ENCODE peak calls at places on chromosomes 2 and 18, in eight cellular contexts. M is heart right ventricle, R is left ventricle myocardium inferior, W is bronchial epithelial cell, P is A673, K is fibroblast of the aortic adventitia, C is tibial artery, I is upper lobe of right lung. V is an unnamed sample.

GRCh38 chr2:129777146-129777545 is 202.3 kb upstream of the RAB6C start:
- DNase-seq in C (peak; percentile 7), P (no peak), R (no peak), I (no peak), K (no peak), M (no peak), W (no peak), V (no peak)

GRCh38 chr2:20421988-20422678 is 24.7 kb upstream of the RHOB start:
- DNase-seq in I (peak; percentile 96), W (peak; percentile 82), K (peak; percentile 92), P (no peak), R (peak; percentile 97), C (peak; percentile 99), M (peak; percentile 96), V (peak; percentile 95)

GRCh38 chr2:72694715-72695496 is 130.9 kb downstream of the EXOC6B start:
- DNase-seq in M (peak; percentile 65), C (no peak), W (no peak), R (peak; percentile 72), K (peak; percentile 88), P (no peak), I (no peak), V (peak; percentile 86)

GRCh38 chr2:124559236-124559635 is 534.1 kb downstream of the CNTNAP5 start:
- DNase-seq in I (no peak), M (no peak), R (no peak), P (no peak), W (no peak), K (no peak), C (no peak), V (no peak)

GRCh38 chr2:230931556-230932231 is 6.7 kb upstream of the GPR55 start:
- DNase-seq in C (peak; percentile 47), W (no peak), K (no peak), R (no peak), P (no peak), M (no peak), I (no peak), V (no peak)

GRCh38 chr18:62327977-62328376 is 2.9 kb downstream of the TNFRSF11A start:
- DNase-seq in R (no peak), C (no peak), I (no peak), M (no peak), W (no peak), K (no peak), P (no peak), V (no peak)

GRCh38 chr2:230434677-230435324 is 18.8 kb downstream of the SP100 start:
- DNase-seq in I (no peak), W (no peak), P (no peak), R (no peak), K (no peak), M (no peak), C (no peak), V (peak; percentile 24)

GRCh38 chr18:36942264-36942663 is 113.3 kb downstream of the KIAA1328 start:
- DNase-seq in R (no peak), I (no peak), W (peak; percentile 45), K (peak; percentile 31), C (no peak), P (peak; percentile 56), M (no peak), V (peak; percentile 18)

GRCh38 chr2:171347591-171348032 is 86.2 kb downstream of the METTL8 start:
- DNase-seq in W (peak; percentile 14), P (peak; percentile 25), I (no peak), K (peak; percentile 89), C (no peak), M (no peak), R (no peak), V (peak; percentile 76)

GRCh38 chr18:7870855-7871254 is 303.7 kb downstream of the PTPRM start:
- DNase-seq in I (no peak), W (peak; percentile 38), R (no peak), P (no peak), K (peak; percentile 13), C (no peak), M (no peak), V (peak; percentile 71)

GRCh38 chr18:7338846-7339245 is 108.0 kb downstream of the LRRC30 start:
- DNase-seq in K (no peak), R (no peak), W (peak; percentile 70), P (no peak), I (no peak), C (no peak), M (no peak), V (no peak)

GRCh38 chr18:49628993-49629795 is 67.3 kb downstream of the LIPG start:
- DNase-seq in R (peak; percentile 46), C (no peak), I (no peak), K (peak; percentile 28), M (peak; percentile 32), W (no peak), P (no peak), V (no peak)
- TF ChIP-seq CTCF in R (peak; percentile 28), C (no peak), I (peak; percentile 21), K (peak; percentile 37), M (no peak), W (peak; percentile 34), P (peak; percentile 37), V (no peak)

GRCh38 chr2:42129947-42130346 is 39.2 kb upstream of the EML4 start:
- DNase-seq in R (no peak), K (no peak), C (no peak), P (no peak), I (no peak), M (no peak), W (no peak), V (no peak)

GRCh38 chr2:42133771-42134195 is 35.4 kb upstream of the EML4 start:
- DNase-seq in I (no peak), P (no peak), C (no peak), M (no peak), W (no peak), K (no peak), R (no peak), V (no peak)

GRCh38 chr2:42132066-42132965 is 36.8 kb upstream of the EML4 start:
- DNase-seq in M (no peak), R (no peak), I (no peak), P (no peak), K (peak; percentile 98), W (no peak), C (no peak), V (peak; percentile 92)

GRCh38 chr2:42135381-42136312 is 33.5 kb upstream of the EML4 start:
- DNase-seq in C (no peak), R (no peak), M (no peak), P (peak; percentile 37), I (no peak), W (no peak), K (no peak), V (no peak)

GRCh38 chr2:42132966-42133641 is 36.0 kb upstream of the EML4 start:
- DNase-seq in C (peak; percentile 93), M (peak; percentile 71), P (peak; percentile 94), I (peak; percentile 87), R (peak; percentile 75), K (peak; percentile 98), W (peak; percentile 88), V (peak; percentile 97)
- H3K4me3 ChIP-seq in C (peak overlapping the region; percentile 39), M (no peak overlapping the region), P (no peak overlapping the region), I (peak overlapping the region; percentile 28), R (peak overlapping the region; percentile 46), K (peak overlapping the region; percentile 52), W (no peak overlapping the region), V (peak overlapping the region; percentile 10)

GRCh38 chr18:66819235-66819634 is 215.3 kb upstream of the CDH19 start:
- DNase-seq in M (no peak), P (no peak), C (no peak), I (no peak), W (no peak), K (no peak), R (no peak), V (no peak)
- TF ChIP-seq CTCF in M (no peak), P (peak; percentile 42), C (no peak), I (no peak), W (no peak), K (no peak), R (no peak), V (no peak)

GRCh38 chr2:197708331-197708730 is 3.2 kb downstream of the MARS2 start:
- DNase-seq in R (no peak), P (no peak), W (peak; percentile 90), K (peak; percentile 66), M (no peak), C (no peak), I (no peak), V (peak; percentile 78)
- H3K4me3 ChIP-seq in R (peak overlapping the region; percentile 84), P (peak overlapping the region; percentile 95), W (no peak overlapping the region), K (no peak overlapping the region), M (no peak overlapping the region), C (no peak overlapping the region), I (no peak overlapping the region), V (no peak overlapping the region)

GRCh38 chr2:127664895-127665225 is 10.5 kb downstream of the LIMS2 start:
- DNase-seq in C (no peak), W (no peak), R (no peak), P (no peak), M (no peak), I (peak; percentile 39), K (no peak), V (no peak)

GRCh38 chr2:127662937-127663565 is 12.3 kb downstream of the LIMS2 start:
- DNase-seq in I (peak; percentile 57), W (no peak), K (no peak), M (peak; percentile 18), R (no peak), P (no peak), C (peak; percentile 64), V (no peak)

GRCh38 chr2:127663566-127664064 is 11.7 kb downstream of the LIMS2 start:
- DNase-seq in W (no peak), M (no peak), I (peak; percentile 48), C (peak; percentile 58), R (no peak), K (no peak), P (no peak), V (no peak)

GRCh38 chr2:127665267-127665893 is 9.9 kb downstream of the LIMS2 start:
- DNase-seq in R (no peak), P (no peak), M (no peak), W (peak; percentile 44), K (no peak), I (no peak), C (no peak), V (no peak)

DNA sequence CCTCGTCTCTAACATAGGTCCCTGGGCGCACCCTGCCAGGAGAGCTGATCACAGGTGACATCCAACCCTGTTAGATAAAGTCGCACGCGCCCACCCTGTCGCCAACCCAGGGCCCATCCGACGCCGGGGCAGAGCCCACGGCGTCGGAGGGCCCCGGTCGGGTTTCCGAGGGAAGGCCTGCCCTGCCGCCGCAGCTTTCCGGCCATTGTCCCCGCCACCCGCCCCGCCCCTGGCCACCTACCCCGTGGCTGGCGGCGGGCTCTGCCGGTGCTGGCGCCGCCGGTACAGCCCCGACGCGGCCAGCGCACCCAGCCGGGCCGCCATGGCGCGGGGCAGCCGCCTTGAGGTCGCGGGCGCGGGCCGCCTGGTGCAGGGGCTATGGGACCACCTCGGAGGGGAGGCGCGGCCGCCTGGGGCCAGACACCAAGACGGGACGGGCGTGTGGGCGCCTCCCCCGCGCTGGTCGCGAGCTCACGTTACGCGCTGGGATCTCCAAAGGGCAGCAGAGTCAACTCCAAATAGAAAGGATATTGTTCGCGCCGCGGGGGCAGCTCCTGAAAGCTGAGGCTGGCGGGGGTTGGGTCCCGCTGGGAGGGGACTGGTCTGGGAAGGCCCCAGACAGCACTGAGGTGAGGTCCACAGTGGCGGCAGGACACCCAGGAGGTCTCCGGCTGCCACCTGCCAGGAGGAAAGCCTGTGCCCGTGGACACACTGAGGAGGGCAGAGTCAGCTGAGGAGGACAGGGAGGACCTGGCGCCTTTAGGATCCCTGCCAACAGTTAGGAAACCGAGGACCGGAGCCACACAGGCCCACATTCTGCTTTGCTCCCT is 11.1 kb downstream of the LIMS2 start:
- DNase-seq in I (peak; percentile 77), P (no peak), C (peak; percentile 68), K (no peak), W (no peak), R (peak; percentile 59), M (peak; percentile 63), V (no peak)
- TF ChIP-seq CTCF in I (no peak), P (no peak), C (no peak), K (no peak), W (no peak), R (no peak), M (no peak), V (no peak)